ENCODE peak calls at places on chromosomes 4 and X, in four cellular contexts. B, L, C and U are unnamed samples.
A peak's percentile ranks its signal among the peaks of the same experiment; 100 is the strongest.

GRCh38 chr4:154618708-154619315 is 6.4 kb upstream of the FGG start:
- DNase-seq in B (peak; percentile 70), L (no peak), C (no peak), U (no peak)

GRCh38 chr4:76691767-76692689 is 205.9 kb downstream of the SOWAHB start:
- DNase-seq in B (peak; percentile 37), L (no peak), C (no peak), U (no peak)

GRCh38 chr4:185878633-185879032 is 66.6 kb upstream of the SORBS2 start:
- DNase-seq in B (no peak), L (no peak), C (no peak), U (no peak)

GRCh38 chr4:176191974-176192373 is 3.4 kb downstream of the SPATA4 start:
- DNase-seq in B (no peak), L (no peak), C (peak; percentile 22), U (no peak)

GRCh38 chr4:80685219-80685618 is 345.3 kb upstream of the BMP3 start:
- DNase-seq in B (no peak), L (no peak), C (no peak), U (no peak)

GRCh38 chr4:29467044-29467717 is 1253.0 kb upstream of the PCDH7 start:
- DNase-seq in B (no peak), L (no peak), C (no peak), U (no peak)

GRCh38 chr4:1009647-1010521 is 1.5 kb upstream of the FGFRL1 start:
- DNase-seq in B (peak; percentile 84), L (peak; percentile 84), C (peak; percentile 99), U (no peak)

GRCh38 chr4:139800082-139800481 is 134.5 kb downstream of the MGST2 start:
- DNase-seq in B (no peak), L (no peak), C (no peak), U (no peak)

GRCh38 chrX:52422884-52423283 is 54.1 kb downstream of the XAGE2 start:
- DNase-seq in B (no peak), L (no peak), C (peak; percentile 54), U (no peak)

GRCh38 chr4:186904104-186904503 is 180.4 kb upstream of the FAT1 start:
- DNase-seq in B (no peak), L (no peak), C (peak; percentile 95), U (peak; percentile 29)

GRCh38 chr4:184745747-184746531 is 12.0 kb upstream of the CENPU start:
- DNase-seq in B (peak; percentile 78), L (peak; percentile 71), C (peak; percentile 95), U (peak; percentile 55)

GRCh38 chr4:138344064-138344463 is 101.9 kb upstream of the SLC7A11 start:
- DNase-seq in B (no peak), L (no peak), C (no peak), U (no peak)

GRCh38 chr4:132504438-132504837 is 644.7 kb upstream of the PCDH10 start:
- DNase-seq in B (no peak), L (no peak), C (no peak), U (no peak)

GRCh38 chrX:87376896-87377295 is 140.7 kb upstream of the KLHL4 start:
- DNase-seq in B (no peak), L (no peak), C (no peak), U (no peak)

GRCh38 chr4:7821245-7822165 is 118.2 kb downstream of the AFAP1 start:
- DNase-seq in B (no peak), L (no peak), C (no peak), U (no peak)

GRCh38 chr4:41750624-41751324 is 2.2 kb upstream of the PHOX2B start:
- DNase-seq in B (no peak), L (no peak), C (no peak), U (no peak)

GRCh38 chr4:41752081-41752836 is 3.7 kb upstream of the PHOX2B start:
- DNase-seq in B (no peak), L (no peak), C (no peak), U (no peak)

GRCh38 chr4:41749650-41750049 is 1.1 kb upstream of the PHOX2B start:
- DNase-seq in B (no peak), L (no peak), C (no peak), U (no peak)

GRCh38 chr4:41750158-41750623 is 1.7 kb upstream of the PHOX2B start:
- DNase-seq in B (no peak), L (no peak), C (peak; percentile 48), U (no peak)

DNA sequence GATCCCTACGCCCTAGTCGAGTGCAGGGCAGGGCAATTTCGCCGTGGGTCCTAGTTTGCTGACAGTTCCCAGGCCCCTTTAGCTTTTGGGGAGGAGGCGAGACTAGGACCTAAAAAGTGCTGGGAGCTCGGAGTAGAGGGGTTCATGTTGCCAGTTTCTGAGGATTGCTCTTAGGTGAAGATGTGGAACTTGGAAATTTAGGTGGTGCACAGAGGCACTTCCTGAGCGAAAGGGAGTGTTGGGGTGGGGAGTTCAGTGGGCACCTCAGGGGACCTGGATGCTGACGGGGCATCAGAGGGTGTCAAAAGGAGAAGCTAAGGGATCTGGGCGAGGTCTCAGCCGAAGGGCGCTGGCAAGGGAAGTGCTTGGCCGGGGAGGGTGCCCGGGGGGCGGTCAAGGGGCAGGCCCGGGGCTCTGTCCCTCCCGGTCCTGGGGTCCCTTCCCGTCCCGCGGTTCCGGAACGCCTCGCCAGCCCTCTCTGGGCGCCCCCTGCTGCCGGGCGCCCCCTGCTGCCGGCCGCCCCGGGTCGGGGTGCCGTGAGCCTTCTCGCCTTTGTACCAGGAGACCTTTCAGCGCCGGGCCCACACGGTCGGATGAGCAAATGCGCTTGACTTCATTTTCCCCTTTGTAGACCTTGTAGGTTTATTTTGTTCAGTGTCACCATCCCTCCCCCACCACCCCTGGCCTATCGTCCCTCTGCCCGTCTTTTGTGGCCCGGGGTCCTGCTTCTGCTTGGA is 3.0 kb upstream of the PHOX2B start:
- DNase-seq in B (no peak), L (no peak), C (peak; percentile 62), U (no peak)
- TF ChIP-seq CTCF in B (no peak), L (no peak), C (no peak), U (peak; percentile 66)

GRCh38 chrX:19212037-19212436 is 89.8 kb upstream of the ADGRG2 start:
- DNase-seq in B (no peak), L (no peak), C (no peak), U (no peak)

GRCh38 chrX:19214248-19214787 is 92.0 kb upstream of the ADGRG2 start:
- DNase-seq in B (no peak), L (no peak), C (no peak), U (no peak)
- H3K4me3 ChIP-seq in B (no peak overlapping the region), L (no peak overlapping the region), C (no peak overlapping the region), U (no peak overlapping the region)

GRCh38 chr4:113901994-113902787 is 77.3 kb downstream of the ARSJ start:
- DNase-seq in B (peak; percentile 73), L (no peak), C (no peak), U (no peak)
- TF ChIP-seq CTCF in B (peak; percentile 43), L (no peak), C (no peak), U (no peak)

DNA sequence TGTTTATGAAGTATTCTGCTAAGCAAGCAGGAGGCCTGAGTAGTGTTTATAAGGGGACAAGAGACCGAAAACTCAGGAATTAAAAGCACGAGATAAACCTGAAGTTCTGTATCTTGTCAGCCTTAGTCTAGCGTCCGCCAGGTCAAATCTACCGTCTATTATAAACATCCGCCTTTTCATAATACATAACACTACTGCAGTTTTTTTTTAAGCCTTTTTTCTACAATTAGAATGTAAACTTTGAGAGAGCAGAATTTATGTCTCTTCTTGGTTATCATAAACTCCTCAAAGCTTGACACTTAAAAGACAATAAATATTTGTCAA is 117.3 kb downstream of the CHRNA9 start:
- DNase-seq in B (no peak), L (no peak), C (no peak), U (no peak)
- H3K4me3 ChIP-seq in B (no peak overlapping the region), L (no peak overlapping the region), C (no peak overlapping the region), U (no peak overlapping the region)

GRCh38 chr4:108787106-108787505 is 24.3 kb upstream of the ETNPPL start:
- DNase-seq in B (no peak), L (no peak), C (no peak), U (no peak)

GRCh38 chr4:108786351-108786750 is 23.5 kb upstream of the ETNPPL start:
- DNase-seq in B (no peak), L (no peak), C (no peak), U (no peak)

GRCh38 chr4:108779958-108780357 is 17.1 kb upstream of the ETNPPL start:
- DNase-seq in B (no peak), L (no peak), C (no peak), U (no peak)

GRCh38 chr4:108787724-108788123 is 24.9 kb upstream of the ETNPPL start:
- DNase-seq in B (no peak), L (no peak), C (no peak), U (no peak)

DNA sequence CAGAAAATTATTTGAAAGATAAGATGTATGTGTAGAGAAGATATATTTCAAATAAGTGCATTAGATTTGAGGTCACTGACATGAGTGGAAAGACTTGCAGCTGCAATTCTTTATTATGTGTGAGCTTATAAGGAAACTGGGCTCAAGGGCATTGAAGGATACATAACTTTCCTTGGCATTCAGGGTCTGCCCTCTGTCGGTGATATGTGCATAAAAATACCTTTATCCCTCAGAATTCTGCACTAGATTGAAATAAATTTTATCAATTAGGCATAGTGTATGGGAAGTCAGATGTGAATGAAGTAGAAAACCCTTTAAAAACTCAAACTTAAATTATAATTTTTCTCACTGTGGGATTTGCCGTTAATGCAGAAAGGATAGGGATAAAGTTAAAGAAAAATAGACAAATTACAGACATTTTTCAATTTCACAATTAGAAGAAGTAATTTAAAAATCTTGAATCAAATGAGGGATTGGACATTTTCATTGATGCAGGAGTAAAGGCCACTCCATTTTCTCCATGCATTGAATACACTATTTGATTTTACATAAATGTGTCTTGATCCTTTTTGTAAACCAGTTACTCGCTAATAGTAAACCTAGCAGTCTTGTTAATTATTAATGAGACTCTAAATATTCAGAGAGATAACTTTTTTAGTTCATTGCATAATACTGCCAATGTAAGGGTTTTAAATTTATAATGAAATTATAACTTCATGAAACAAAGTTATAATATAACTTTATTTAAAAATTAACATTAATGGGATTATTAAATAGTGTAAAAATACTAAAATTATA is 21.0 kb upstream of the ETNPPL start:
- DNase-seq in B (no peak), L (no peak), C (no peak), U (no peak)
- TF ChIP-seq CTCF in B (no peak), L (no peak), C (peak; percentile 33), U (peak; percentile 34)

GRCh38 chr4:25020240-25020639 is 10.5 kb downstream of the LGI2 start:
- DNase-seq in B (no peak), L (no peak), C (no peak), U (no peak)

GRCh38 chr4:25022198-25022597 is 8.5 kb downstream of the LGI2 start:
- DNase-seq in B (no peak), L (no peak), C (no peak), U (no peak)

GRCh38 chr4:25019501-25019900 is 11.2 kb downstream of the LGI2 start:
- DNase-seq in B (no peak), L (no peak), C (no peak), U (no peak)

GRCh38 chr4:25022741-25023140 is 8.0 kb downstream of the LGI2 start:
- DNase-seq in B (no peak), L (no peak), C (no peak), U (no peak)

DNA sequence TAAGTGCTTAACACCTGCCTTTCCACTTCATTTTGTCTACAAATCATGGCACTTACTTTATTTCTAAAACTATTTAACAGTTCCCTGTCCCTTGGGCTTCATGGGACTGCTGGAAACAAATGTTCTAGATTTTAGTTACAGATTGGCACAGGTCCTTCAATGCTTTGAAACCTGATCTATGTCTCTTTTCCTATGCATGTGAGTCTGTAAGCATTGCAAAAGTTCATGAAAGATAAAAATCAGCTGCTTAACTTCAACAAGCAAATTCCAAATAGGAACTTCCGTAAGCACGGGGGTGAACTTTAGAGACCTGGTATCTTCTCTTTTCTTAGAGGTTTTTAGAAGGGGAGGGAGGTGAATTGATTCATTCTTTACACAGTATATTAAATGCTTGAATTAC is 9.5 kb downstream of the LGI2 start:
- DNase-seq in B (no peak), L (no peak), C (no peak), U (no peak)
- H3K4me3 ChIP-seq in B (no peak overlapping the region), L (no peak overlapping the region), C (no peak overlapping the region), U (no peak overlapping the region)